ENCODE peak calls at places on chromosomes 13 and 19, in six cellular contexts. One of them, this sample, is unnamed.

GRCh38 chr13:48437381-48437780 is 24.5 kb upstream of the LPAR6 start:
- DNase-seq in NCI-H1105 treated with DMSO at 0.1 percent for 48 hours: no peak
- DNase-seq in body of pancreas: peak
- DNase-seq in small intestine: no peak
- DNase-seq in HTR-8/SVneo: no peak
- DNase-seq in psoas muscle: peak
- DNase-seq in this sample: no peak

GRCh38 chr13:29582171-29582570 is 13.3 kb downstream of the SLC7A1 start:
- DNase-seq in NCI-H1105 treated with DMSO at 0.1 percent for 48 hours: no peak
- DNase-seq in body of pancreas: no peak
- DNase-seq in small intestine: peak
- DNase-seq in HTR-8/SVneo: no peak
- DNase-seq in psoas muscle: no peak
- DNase-seq in this sample: no peak

GRCh38 chr19:44571830-44572661 is 41.3 kb upstream of the IGSF23 start:
- DNase-seq in NCI-H1105 treated with DMSO at 0.1 percent for 48 hours: no peak
- DNase-seq in body of pancreas: no peak
- DNase-seq in small intestine: no peak
- DNase-seq in HTR-8/SVneo: no peak
- DNase-seq in psoas muscle: no peak
- DNase-seq in this sample: no peak

GRCh38 chr13:63910406-63910957 is 2494.8 kb upstream of the PCDH20 start:
- DNase-seq in NCI-H1105 treated with DMSO at 0.1 percent for 48 hours: no peak
- DNase-seq in body of pancreas: no peak
- DNase-seq in small intestine: no peak
- DNase-seq in HTR-8/SVneo: no peak
- DNase-seq in psoas muscle: no peak
- DNase-seq in this sample: no peak

GRCh38 chr13:41645313-41645712 is 188.0 kb downstream of the RGCC start:
- DNase-seq in NCI-H1105 treated with DMSO at 0.1 percent for 48 hours: no peak
- DNase-seq in body of pancreas: no peak
- DNase-seq in small intestine: peak
- DNase-seq in HTR-8/SVneo: peak
- DNase-seq in psoas muscle: peak
- DNase-seq in this sample: no peak

GRCh38 chr13:55627221-55627620 is 1513.5 kb upstream of the PRR20A start:
- DNase-seq in NCI-H1105 treated with DMSO at 0.1 percent for 48 hours: no peak
- DNase-seq in body of pancreas: no peak
- DNase-seq in small intestine: no peak
- DNase-seq in HTR-8/SVneo: no peak
- DNase-seq in psoas muscle: no peak
- DNase-seq in this sample: no peak

GRCh38 chr19:50607388-50607787 is 32.3 kb downstream of the SYT3 start:
- DNase-seq in NCI-H1105 treated with DMSO at 0.1 percent for 48 hours: no peak
- DNase-seq in body of pancreas: no peak
- DNase-seq in small intestine: no peak
- DNase-seq in HTR-8/SVneo: no peak
- DNase-seq in psoas muscle: no peak
- DNase-seq in this sample: no peak

GRCh38 chr19:7507884-7508283 is 8.0 kb upstream of the ZNF358 start:
- DNase-seq in NCI-H1105 treated with DMSO at 0.1 percent for 48 hours: no peak
- DNase-seq in body of pancreas: peak
- DNase-seq in small intestine: peak
- DNase-seq in HTR-8/SVneo: peak
- DNase-seq in psoas muscle: peak
- DNase-seq in this sample: no peak

GRCh38 chr13:85737952-85738351 is 61.3 kb downstream of the SLITRK6 start:
- DNase-seq in NCI-H1105 treated with DMSO at 0.1 percent for 48 hours: no peak
- DNase-seq in body of pancreas: no peak
- DNase-seq in small intestine: no peak
- DNase-seq in HTR-8/SVneo: no peak
- DNase-seq in psoas muscle: no peak
- DNase-seq in this sample: no peak

This sample was measured in type B pancreatic cell.